ENCODE peak calls at places on chromosomes 3 and 15, in five cellular contexts. Q is heart left ventricle, N is GM13976, F is brain microvascular endothelial cell, Z is breast epithelium. L is an unnamed sample.

GRCh38 chr15:78061963-78062427 is 15.5 kb downstream of the TBC1D2B start:
- DNase-seq in N (peak), F (peak), Q (no peak), Z (no peak), L (no peak)

GRCh38 chr3:10465161-10465560 is 40.2 kb downstream of the ATP2B2 start:
- DNase-seq in F (no peak), Z (no peak), Q (no peak), N (no peak), L (no peak)

GRCh38 chr3:195760345-195760983 is 39.7 kb downstream of the MUC20 start:
- DNase-seq in Q (no peak), Z (peak), F (no peak), N (no peak), L (no peak)

GRCh38 chr3:288383-288782 is 91.8 kb downstream of the CHL1 start:
- DNase-seq in N (no peak), Z (no peak), Q (no peak), F (no peak), L (no peak)

GRCh38 chr3:174540536-174540935 is 318.6 kb upstream of the NAALADL2 start:
- DNase-seq in Q (no peak), Z (no peak), N (no peak), F (no peak), L (no peak)

GRCh38 chr3:8645717-8646116 is 1.1 kb upstream of the SSUH2 start:
- DNase-seq in Q (no peak), F (no peak), N (no peak), Z (no peak), L (no peak)

GRCh38 chr3:33746412-33747116 is 28.5 kb upstream of the CLASP2 start:
- DNase-seq in F (no peak), Z (no peak), Q (no peak), N (peak), L (no peak)

GRCh38 chr3:15797600-15798303 is at the start of gene ANKRD28:
- DNase-seq in N (no peak), Z (no peak), F (peak), Q (no peak), L (no peak)

GRCh38 chr3:147419062-147419701 is 10.0 kb downstream of the ZIC1 start:
- DNase-seq in Z (no peak), N (peak), Q (no peak), F (peak), L (no peak)

GRCh38 chr3:103295974-103296570 is 861.3 kb downstream of the ZPLD1 start:
- DNase-seq in F (peak), Q (no peak), N (peak), Z (no peak), L (no peak)

GRCh38 chr15:62578960-62579359 is 413.9 kb upstream of the C2CD4B start:
- DNase-seq in N (no peak), Z (no peak), Q (no peak), F (no peak), L (no peak)

GRCh38 chr15:81047948-81048347 is 47.2 kb downstream of the TLNRD1 start:
- DNase-seq in N (no peak), Z (no peak), F (no peak), Q (no peak), L (no peak)

GRCh38 chr3:27200721-27201434 is 168.3 kb downstream of the NEK10 start:
- DNase-seq in Q (no peak), N (no peak), F (no peak), Z (no peak), L (no peak)

GRCh38 chr3:187197255-187197654 is at the start of gene RTP1:
- DNase-seq in F (no peak), N (no peak), Z (no peak), Q (no peak), L (no peak)

GRCh38 chr3:69560818-69561217 is 174.9 kb upstream of the FRMD4B start:
- DNase-seq in N (no peak), F (no peak), Z (no peak), Q (no peak), L (no peak)

GRCh38 chr3:43212914-43213611 is 73.3 kb upstream of the SNRK start:
- DNase-seq in Z (no peak), Q (no peak), N (no peak), F (no peak), L (no peak)

DNA sequence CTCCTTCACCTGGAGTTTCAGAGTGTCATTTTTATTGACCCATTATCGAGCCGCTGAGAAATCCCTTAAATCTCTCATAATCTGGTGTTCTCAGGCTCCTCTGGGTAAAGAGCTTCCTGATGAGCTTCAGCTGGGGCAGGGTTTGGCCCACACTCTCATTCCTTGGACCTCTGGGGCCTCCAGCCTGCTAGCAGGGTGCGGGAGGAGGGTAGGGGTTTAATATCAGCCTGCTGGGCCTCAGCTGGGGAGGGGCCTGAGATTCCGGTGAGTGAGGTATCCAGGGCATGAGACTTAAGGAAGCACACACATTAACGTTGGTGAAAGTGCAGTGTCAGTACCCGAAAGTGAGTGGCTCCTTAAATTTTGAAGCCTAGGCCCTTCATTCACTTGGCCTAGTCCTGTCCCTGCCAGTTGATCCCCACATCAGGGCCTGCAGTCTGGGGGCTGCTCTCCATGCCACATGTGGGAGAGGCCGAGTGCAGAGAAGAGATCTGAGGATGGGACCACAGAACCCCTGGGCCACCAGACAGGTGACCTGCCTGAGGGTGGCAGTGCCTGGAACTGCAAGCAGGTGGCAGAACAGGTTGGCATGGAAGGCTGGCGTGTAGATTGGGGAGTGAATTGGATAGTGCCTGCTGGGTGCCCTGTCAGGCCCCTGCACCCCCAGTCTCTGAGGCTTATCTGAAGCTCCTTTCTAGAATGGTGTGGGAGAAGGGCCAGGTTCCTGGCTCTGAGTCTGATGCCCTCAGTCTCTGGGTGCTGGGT is 16.1 kb downstream of the C3orf18 start:
- DNase-seq in N (no peak), F (no peak), Q (no peak), Z (no peak), L (no peak)
- TF ChIP-seq CTCF in N (no peak), F (no peak), Q (no peak), Z (peak), L (no peak)

DNA sequence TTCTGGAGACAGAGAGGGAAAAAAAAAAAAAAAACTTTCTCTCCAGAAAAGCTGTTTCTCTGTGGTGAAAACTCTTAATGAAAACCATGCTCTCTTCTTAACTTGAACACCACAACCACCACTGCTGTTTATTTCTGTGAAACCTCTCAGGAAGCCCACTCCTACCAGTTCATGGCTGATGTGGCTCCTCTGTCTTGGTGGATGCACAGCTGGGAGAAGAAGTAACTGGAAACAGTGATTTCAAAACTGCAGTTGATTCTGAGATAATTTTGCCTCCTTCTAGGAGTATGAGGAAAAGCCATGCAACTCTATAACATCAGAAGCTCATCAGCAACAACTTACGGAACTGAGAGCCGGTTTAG is 40.2 kb upstream of the PYGO1 start:
- DNase-seq in Q (no peak), Z (no peak), F (no peak), N (no peak), L (no peak)
- TF ChIP-seq CTCF in Q (no peak), Z (no peak), F (no peak), N (no peak), L (no peak)

GRCh38 chr3:84141571-84141970 is 817.2 kb upstream of the CADM2 start:
- DNase-seq in F (no peak), Z (no peak), Q (no peak), N (no peak), L (no peak)

DNA sequence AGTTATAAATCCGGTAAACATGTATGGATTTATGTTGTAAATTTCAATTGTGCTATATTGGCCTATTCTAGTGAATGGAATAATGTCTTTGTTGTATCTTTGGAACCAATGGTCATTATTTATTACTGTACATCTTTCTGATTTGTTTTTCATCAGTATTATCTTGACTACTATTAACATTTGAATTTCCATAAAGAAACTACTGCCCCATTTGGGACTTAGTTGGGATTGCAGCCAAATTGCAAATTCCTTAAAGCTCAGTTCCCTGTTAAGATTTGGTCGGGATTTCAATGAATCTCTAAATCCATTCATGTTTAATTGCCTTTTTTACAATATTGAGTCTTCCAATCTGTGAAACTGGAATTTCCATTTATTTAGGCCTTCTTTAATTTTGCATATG is 822.4 kb upstream of the CADM2 start:
- DNase-seq in Q (no peak), N (no peak), F (no peak), Z (no peak), L (no peak)
- TF ChIP-seq CTCF in Q (no peak), N (no peak), F (peak), Z (no peak), L (no peak)

DNA sequence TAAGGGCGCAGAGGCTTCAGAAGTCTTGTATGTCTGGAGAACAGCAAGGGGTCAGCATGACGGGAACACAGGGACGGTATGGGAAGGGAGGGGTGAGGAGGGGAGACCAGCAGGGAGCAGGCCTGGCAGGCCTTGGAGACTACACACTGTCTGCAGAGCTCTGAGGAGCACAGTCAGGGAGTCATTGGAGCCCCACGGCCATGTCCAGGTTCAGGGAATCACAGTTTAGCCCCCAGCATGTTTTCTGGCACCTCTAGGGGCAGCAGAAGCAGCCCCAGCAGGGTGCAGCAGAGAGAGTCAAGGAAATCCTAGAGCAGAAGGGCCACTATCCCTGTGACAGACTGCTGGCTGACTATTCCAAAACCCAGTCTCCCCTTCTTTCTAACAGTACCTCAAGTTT is 3.2 kb downstream of the LAMP3 start:
- DNase-seq in F (no peak), Z (no peak), Q (no peak), N (no peak), L (no peak)
- TF ChIP-seq CTCF in F (peak), Z (no peak), Q (no peak), N (peak), L (no peak)

L was measured in activated B cell treated with CpG ODN at 0.5 μM for 24 hours.